ENCODE peak calls at places on chromosomes 16 and 17, in five cellular contexts. Y, M, J, P and O are unnamed samples.

GRCh38 chr17:13601317-13601775 is 383 bp downstream of the HS3ST3A1 start:
- DNase-seq in M (no peak), J (no peak), P (no peak), Y (no peak), O (no peak)

GRCh38 chr16:81681311-81681710 is 97.8 kb upstream of the PLCG2 start:
- DNase-seq in P (no peak), J (no peak), M (no peak), Y (no peak), O (no peak)

GRCh38 chr16:56282455-56282854 is 91.2 kb downstream of the GNAO1 start:
- DNase-seq in P (no peak), Y (no peak), M (no peak), J (no peak), O (no peak)

GRCh38 chr16:38941-39892 is 14.2 kb downstream of the POLR3K start:
- DNase-seq in P (peak), J (peak), Y (no peak), M (peak), O (no peak)

GRCh38 chr16:80804061-80804450 is 342 bp downstream of the CDYL2 start:
- DNase-seq in J (peak), M (no peak), Y (peak), P (peak), O (peak)

GRCh38 chr16:77307764-77308561 is 108.8 kb downstream of the SYCE1L start:
- DNase-seq in Y (no peak), P (no peak), M (peak), J (peak), O (peak)

GRCh38 chr16:11828696-11829095 is 22.6 kb downstream of the RSL1D1 start:
- DNase-seq in P (no peak), Y (no peak), M (no peak), J (no peak), O (no peak)

GRCh38 chr16:22296225-22297113 is 740 bp upstream of the POLR3E start:
- DNase-seq in Y (no peak), P (no peak), M (peak), J (no peak), O (no peak)

GRCh38 chr16:1642148-1642547 is 30.0 kb downstream of the CRAMP1 start:
- DNase-seq in J (no peak), M (no peak), Y (peak), P (no peak), O (no peak)

GRCh38 chr17:72282439-72283029 is 161.7 kb downstream of the SOX9 start:
- DNase-seq in M (no peak), Y (no peak), P (no peak), J (no peak), O (no peak)

GRCh38 chr17:19799796-19800195 is 51.7 kb upstream of the ALDH3A1 start:
- DNase-seq in P (no peak), M (peak), Y (no peak), J (no peak), O (no peak)

GRCh38 chr16:49012961-49013726 is 268.5 kb downstream of the CBLN1 start:
- DNase-seq in J (no peak), Y (peak), M (no peak), P (no peak), O (no peak)

GRCh38 chr17:13671771-13672170 is 70.0 kb upstream of the HS3ST3A1 start:
- DNase-seq in P (no peak), M (peak), J (peak), Y (no peak), O (no peak)

GRCh38 chr16:84559311-84559932 is 55.0 kb upstream of the MEAK7 start:
- DNase-seq in J (no peak), P (no peak), Y (no peak), M (no peak), O (no peak)

GRCh38 chr17:18319604-18320256 is 4.6 kb downstream of the SMCR8 start:
- DNase-seq in Y (no peak), J (peak), M (peak), P (no peak), O (peak)

GRCh38 chr16:66274335-66275110 is 92.0 kb upstream of the CDH5 start:
- DNase-seq in Y (no peak), J (peak), P (no peak), M (peak), O (no peak)

GRCh38 chr16:76668207-76668725 is 391.1 kb downstream of the CNTNAP4 start:
- DNase-seq in P (no peak), M (no peak), Y (no peak), J (no peak), O (no peak)

GRCh38 chr17:11182430-11182829 is 58.6 kb upstream of the SHISA6 start:
- DNase-seq in J (no peak), M (no peak), Y (no peak), P (no peak), O (no peak)

GRCh38 chr16:70730016-70730415 is 44.2 kb upstream of the MTSS2 start:
- DNase-seq in P (no peak), M (no peak), Y (no peak), J (no peak), O (no peak)

GRCh38 chr17:12667299-12667958 is 1.7 kb downstream of the MYOCD start:
- DNase-seq in P (no peak), Y (no peak), J (peak), M (peak), O (peak)

GRCh38 chr17:72592242-72592966 is 471.6 kb downstream of the SOX9 start:
- DNase-seq in M (peak), Y (peak), P (peak), J (peak), O (no peak)

GRCh38 chr16:67884684-67885083 is at the start of gene NRN1L:
- DNase-seq in J (peak), Y (peak), M (peak), P (no peak), O (peak)

GRCh38 chr17:64077409-64077808 is 52.5 kb downstream of the ERN1 start:
- DNase-seq in P (no peak), J (peak), Y (peak), M (peak), O (no peak)

GRCh38 chr16:54739381-54739780 is 191.3 kb upstream of the IRX5 start:
- DNase-seq in Y (no peak), M (no peak), J (no peak), P (no peak), O (no peak)

GRCh38 chr17:17236295-17237025 is 508 bp downstream of the FLCN start:
- DNase-seq in Y (no peak), J (peak), M (peak), P (no peak), O (no peak)

GRCh38 chr16:10859650-10860049 is 17.4 kb upstream of the CIITA start:
- DNase-seq in J (no peak), M (peak), Y (no peak), P (no peak), O (no peak)

GRCh38 chr16:49365711-49366509 is 7.7 kb upstream of the C16orf78 start:
- DNase-seq in P (no peak), Y (no peak), J (no peak), M (no peak), O (no peak)

GRCh38 chr17:57379237-57380054 is 123.1 kb downstream of the MSI2 start:
- DNase-seq in Y (no peak), P (no peak), J (no peak), M (no peak), O (no peak)

GRCh38 chr17:80785477-80786178 is 206.0 kb upstream of the CHMP6 start:
- DNase-seq in Y (no peak), J (no peak), M (no peak), P (no peak), O (no peak)

GRCh38 chr17:67993153-67993997 is 2.9 kb downstream of the C17orf58 start:
- DNase-seq in P (peak), J (peak), M (peak), Y (peak), O (peak)

DNA sequence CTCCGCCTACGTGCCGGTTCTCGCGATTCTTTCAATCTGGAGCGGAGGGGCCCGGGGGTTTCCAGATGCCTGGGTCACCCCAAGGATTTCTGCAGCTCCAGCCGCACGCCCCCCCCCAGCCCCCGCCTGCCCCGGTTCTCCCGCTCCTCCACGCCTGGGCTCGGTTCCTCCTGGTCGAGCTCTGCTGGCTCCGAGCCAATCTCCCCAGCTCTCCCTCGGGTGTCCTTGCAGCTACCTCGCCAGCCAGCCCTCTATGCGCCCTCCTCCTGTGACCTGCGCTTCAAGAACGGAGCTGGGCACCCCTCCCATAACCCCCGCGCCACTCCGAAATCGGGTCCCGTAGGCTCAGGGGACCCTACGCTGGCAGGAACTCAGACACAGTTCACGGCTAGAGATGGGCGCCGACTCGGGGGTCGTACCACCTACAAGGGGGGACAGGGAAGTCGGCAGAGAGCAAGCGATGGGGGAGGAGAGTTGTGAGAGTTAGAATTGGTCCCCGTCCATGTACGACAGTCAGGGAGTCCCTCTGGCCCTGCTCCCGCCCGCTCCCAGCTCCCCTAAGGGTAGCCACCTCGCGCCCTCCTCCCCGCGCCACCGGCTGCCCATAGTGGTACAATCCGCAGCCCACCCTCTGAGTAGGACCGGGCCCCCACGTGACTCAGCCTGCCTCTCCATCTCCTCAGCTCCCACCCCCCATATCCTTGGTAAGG is 956 bp downstream of the FGF11 start:
- DNase-seq in Y (peak), J (peak), P (no peak), M (peak), O (no peak)
- H3K4me3 ChIP-seq in Y (peak), J (peak), P (peak), M (peak), O (peak)

DNA sequence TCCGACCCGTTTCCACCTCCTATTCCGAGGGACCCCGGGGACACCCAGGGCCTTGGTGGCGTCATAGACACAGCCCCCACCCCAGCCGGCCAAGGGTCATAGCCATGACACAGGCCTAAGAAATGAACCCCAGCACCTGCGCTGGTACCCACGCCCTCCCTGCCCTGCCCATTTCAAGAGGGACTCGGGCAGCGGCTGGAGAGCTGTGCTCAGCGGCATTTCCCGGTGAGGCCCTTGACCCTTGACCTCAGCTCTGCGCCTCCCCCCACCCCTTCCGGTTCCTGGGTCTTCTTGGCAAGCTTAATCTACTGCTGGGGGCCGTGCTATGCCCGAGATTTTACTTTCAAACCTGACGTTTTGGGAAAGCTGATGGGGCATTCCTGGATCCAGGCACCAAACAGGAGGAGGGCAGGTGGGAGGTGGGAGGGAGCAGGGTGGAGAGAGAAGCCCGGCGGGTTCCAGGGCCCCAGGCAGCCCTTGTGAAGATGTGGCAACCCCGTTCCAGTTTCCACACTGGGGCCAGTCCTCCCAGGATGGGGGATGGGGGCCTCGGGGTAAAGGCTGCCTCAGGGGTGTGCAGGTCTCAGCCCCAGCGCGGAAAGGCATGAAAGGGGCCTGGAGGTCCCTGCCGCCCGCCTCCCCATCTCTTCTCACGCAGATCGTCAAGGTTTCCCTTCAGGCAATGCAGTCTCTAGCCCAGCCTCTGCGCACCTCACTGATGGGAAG is at the start of gene SLC22A31:
- DNase-seq in J (no peak), Y (no peak), M (no peak), P (no peak), O (no peak)
- H3K4me3 ChIP-seq in J (peak), Y (peak), M (peak), P (no peak), O (peak)

GRCh38 chr17:7747586-7747985 is 30.0 kb downstream of the DNAH2 start:
- DNase-seq in M (no peak), P (no peak), J (peak), Y (no peak), O (peak)

GRCh38 chr17:7744416-7744815 is 26.9 kb downstream of the DNAH2 start:
- DNase-seq in P (no peak), Y (no peak), M (no peak), J (no peak), O (no peak)

GRCh38 chr17:7742729-7743128 is 25.2 kb downstream of the DNAH2 start:
- DNase-seq in M (no peak), J (no peak), P (no peak), Y (no peak), O (no peak)

GRCh38 chr17:7748098-7748775 is 30.7 kb downstream of the DNAH2 start:
- DNase-seq in M (no peak), P (no peak), J (no peak), Y (no peak), O (no peak)

DNA sequence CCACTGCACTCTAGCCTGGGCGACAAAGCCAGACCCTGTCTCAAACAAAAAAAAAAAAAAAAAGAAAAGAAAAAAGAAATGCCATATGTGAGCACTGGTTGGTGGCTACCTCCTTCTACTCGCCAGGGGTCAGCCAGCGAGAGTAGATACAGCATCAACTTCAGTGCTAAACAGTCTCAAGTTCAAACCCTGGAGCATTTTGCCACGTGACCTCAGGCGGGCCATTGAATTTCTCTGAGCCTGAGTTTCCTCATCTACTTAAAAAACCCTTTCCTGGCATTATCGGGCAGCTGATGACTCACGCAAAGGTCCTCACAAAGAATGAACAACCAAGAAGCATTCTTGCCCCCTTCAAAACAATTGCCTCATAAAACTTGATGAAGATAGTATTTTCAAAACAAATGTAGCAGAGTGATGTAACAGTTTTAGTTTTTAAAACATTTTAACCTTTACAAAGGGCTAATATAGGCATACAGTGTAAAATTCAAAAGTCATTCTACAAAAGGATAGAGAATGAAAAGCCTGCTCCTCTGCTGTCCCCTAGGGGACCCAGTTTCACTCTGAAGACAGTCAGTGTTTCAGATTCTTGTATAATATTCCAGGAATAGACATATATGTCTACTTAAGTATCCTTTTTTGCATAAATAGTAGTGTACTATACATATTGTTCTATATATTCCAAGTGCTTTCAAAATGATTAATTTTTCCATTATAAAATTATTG is 28.4 kb downstream of the DNAH2 start:
- DNase-seq in Y (no peak), J (peak), M (peak), P (no peak), O (peak)
- H3K4me3 ChIP-seq in Y (no peak), J (no peak), M (no peak), P (no peak), O (no peak)

DNA sequence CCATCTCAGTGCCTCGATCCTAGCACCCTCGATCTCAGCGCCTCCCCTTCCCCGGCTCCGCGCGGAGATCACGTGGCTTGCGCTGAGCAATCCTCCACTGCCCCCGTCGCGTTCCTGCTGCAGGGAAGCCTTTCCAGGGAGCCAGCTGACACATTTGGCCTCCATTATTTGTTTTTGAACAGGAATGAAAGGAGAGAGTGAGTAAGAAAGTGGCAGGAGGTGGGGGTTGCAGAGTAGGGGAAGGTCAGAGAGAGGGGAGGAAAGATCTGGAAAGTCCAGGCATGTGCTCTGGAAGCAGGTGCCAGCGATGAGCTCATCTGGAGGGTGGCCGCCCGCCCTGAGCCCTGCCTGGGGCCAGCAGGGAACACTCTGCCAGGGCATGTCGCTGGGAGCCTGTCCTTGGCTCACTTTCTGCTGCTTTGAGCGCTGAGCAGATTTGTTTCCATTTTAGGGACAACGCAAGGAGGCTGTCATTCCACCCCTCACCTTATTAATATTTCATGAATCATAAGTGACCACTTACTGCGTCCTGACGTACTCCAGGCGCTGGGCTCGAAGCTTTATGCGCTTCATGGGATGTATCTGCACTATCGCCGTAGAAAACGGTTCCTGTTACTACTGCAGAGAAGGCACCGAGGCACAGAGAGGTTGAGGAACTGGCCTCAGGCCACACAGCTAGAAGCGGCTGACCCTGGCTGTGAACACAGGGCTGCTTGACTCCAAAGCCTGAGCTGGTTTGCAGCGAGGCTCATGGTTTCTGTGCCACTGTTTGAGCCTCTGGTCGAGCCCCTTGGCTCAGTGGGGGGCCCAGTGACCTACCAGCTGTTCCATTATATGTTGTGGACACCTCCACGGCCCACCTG is 283.1 kb downstream of the SEC14L1 start:
- DNase-seq in M (peak), J (peak), Y (peak), P (no peak), O (peak)
- H3K4me3 ChIP-seq in M (no peak), J (no peak), Y (peak), P (no peak), O (no peak)

GRCh38 chr17:70078994-70079531 is 4.0 kb downstream of the KCNJ16 start:
- DNase-seq in J (no peak), P (no peak), M (no peak), Y (no peak), O (no peak)

GRCh38 chr17:70078549-70078948 is 3.5 kb downstream of the KCNJ16 start:
- DNase-seq in Y (no peak), M (no peak), P (no peak), J (no peak), O (no peak)

GRCh38 chr17:70084476-70084875 is 9.5 kb downstream of the KCNJ16 start:
- DNase-seq in Y (no peak), P (no peak), J (no peak), M (no peak), O (no peak)

GRCh38 chr17:70080541-70081347 is 5.7 kb downstream of the KCNJ16 start:
- DNase-seq in M (no peak), J (no peak), Y (no peak), P (no peak), O (peak)

DNA sequence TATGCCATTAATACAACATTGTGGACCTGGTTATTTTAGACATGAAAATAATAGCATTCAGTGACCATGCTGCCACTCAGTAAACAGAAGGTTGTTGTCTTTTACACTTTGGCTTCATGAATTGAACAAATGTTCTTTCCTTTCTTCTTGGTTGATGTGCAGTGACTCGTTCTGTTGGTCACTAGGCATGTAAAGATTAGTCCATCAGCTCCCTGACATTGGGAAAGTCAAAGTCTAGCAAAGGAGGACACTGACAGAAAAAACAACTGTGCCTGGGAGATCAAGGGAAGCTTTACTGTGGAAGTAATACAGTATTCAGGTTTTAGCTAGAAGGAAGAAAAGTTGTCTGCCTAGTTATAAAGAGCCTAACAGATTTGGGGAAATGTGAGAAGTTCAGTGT is 6.9 kb downstream of the KCNJ16 start:
- DNase-seq in Y (no peak), P (no peak), J (no peak), M (no peak), O (no peak)
- H3K4me3 ChIP-seq in Y (no peak), P (no peak), J (no peak), M (no peak), O (no peak)

GRCh38 chr16:30924797-30925645 is 1.6 kb downstream of the FBXL19 start:
- DNase-seq in M (no peak), P (no peak), J (no peak), Y (no peak), O (no peak)
- H3K4me3 ChIP-seq in M (peak), P (no peak), J (peak), Y (peak), O (peak)